ENCODE peak calls at places on chromosomes 7 and 10, in nine cellular contexts. N, M, D, H, Y, X, S, J and Z are unnamed samples.

GRCh38 chr10:53606951-53607350 is 834.4 kb upstream of the MBL2 start:
- DNase-seq in X (no peak), J (no peak), M (no peak), N (no peak), S (no peak), Y (peak), H (no peak), D (no peak), Z (no peak)

GRCh38 chr10:107496594-107496993 is 332.1 kb upstream of the SORCS1 start:
- DNase-seq in X (no peak), D (no peak), S (no peak), M (no peak), J (no peak), N (no peak), Y (no peak), H (no peak), Z (no peak)

GRCh38 chr10:1745794-1746456 is 8.6 kb upstream of the ADARB2 start:
- DNase-seq in M (no peak), S (no peak), J (no peak), H (no peak), D (no peak), X (no peak), N (no peak), Y (no peak), Z (no peak)

GRCh38 chr10:57593983-57594573 is 673.6 kb downstream of the IPMK start:
- DNase-seq in N (no peak), Y (no peak), H (no peak), S (no peak), D (no peak), M (peak), J (no peak), X (no peak), Z (no peak)

GRCh38 chr10:122780391-122780790 is 65.3 kb downstream of the CUZD1 start:
- DNase-seq in S (no peak), X (no peak), J (no peak), M (no peak), D (no peak), Y (peak), N (no peak), H (peak), Z (no peak)

GRCh38 chr7:142838461-142839213 is 16.2 kb upstream of the EPHB6 start:
- DNase-seq in S (no peak), X (no peak), J (no peak), M (no peak), D (no peak), H (no peak), Y (no peak), N (no peak), Z (no peak)

GRCh38 chr10:71213761-71214440 is 1.5 kb downstream of the UNC5B start:
- DNase-seq in M (peak), J (peak), N (no peak), X (no peak), Y (peak), S (peak), H (peak), D (no peak), Z (no peak)

GRCh38 chr10:100836891-100837290 is 75.9 kb upstream of the SLF2 start:
- DNase-seq in Y (no peak), X (no peak), N (no peak), J (no peak), M (no peak), S (no peak), D (no peak), H (no peak), Z (no peak)

GRCh38 chr7:92750440-92750839 is 85.9 kb downstream of the CDK6 start:
- DNase-seq in X (no peak), S (no peak), H (no peak), J (no peak), N (no peak), Y (no peak), D (no peak), M (no peak), Z (no peak)

GRCh38 chr7:37056256-37056655 is 332.0 kb upstream of the AOAH start:
- DNase-seq in J (no peak), Y (no peak), D (no peak), X (no peak), M (no peak), H (no peak), S (no peak), N (no peak), Z (no peak)

GRCh38 chr10:59700709-59701108 is 8.9 kb downstream of the SLC16A9 start:
- DNase-seq in H (no peak), D (no peak), M (no peak), S (no peak), N (no peak), Y (no peak), J (no peak), X (no peak), Z (no peak)

GRCh38 chr7:44325811-44326241 is 432 bp upstream of the CAMK2B start:
- DNase-seq in S (no peak), J (no peak), Y (no peak), D (no peak), H (no peak), X (no peak), N (no peak), M (no peak), Z (no peak)

GRCh38 chr7:147406521-147407115 is 1183.9 kb upstream of the C7orf33 start:
- DNase-seq in X (no peak), S (no peak), N (no peak), J (no peak), Y (no peak), M (no peak), H (no peak), D (no peak), Z (no peak)

GRCh38 chr10:98055875-98056516 is 25.6 kb upstream of the CRTAC1 start:
- DNase-seq in H (no peak), M (no peak), S (no peak), Y (peak), X (no peak), J (no peak), N (no peak), D (no peak), Z (no peak)

GRCh38 chr10:78817361-78817760 is 251.4 kb upstream of the ZMIZ1 start:
- DNase-seq in D (peak), S (no peak), Y (no peak), H (no peak), J (no peak), N (no peak), X (no peak), M (no peak), Z (no peak)

GRCh38 chr10:113410618-113411017 is 142.2 kb upstream of the HABP2 start:
- DNase-seq in S (no peak), N (no peak), D (no peak), Y (no peak), X (no peak), J (no peak), M (no peak), H (no peak), Z (no peak)

GRCh38 chr7:139623518-139623917 is 100.0 kb downstream of the CLEC2L start:
- DNase-seq in Y (no peak), J (no peak), D (no peak), M (no peak), S (no peak), X (no peak), H (no peak), N (no peak), Z (no peak)

GRCh38 chr7:50406935-50407334 is 43.2 kb downstream of the FIGNL1 start:
- DNase-seq in N (no peak), J (no peak), Y (no peak), M (no peak), X (no peak), D (no peak), S (no peak), H (no peak), Z (no peak)

GRCh38 chr10:130746311-130746710 is 565.2 kb downstream of the TCERG1L start:
- DNase-seq in Y (no peak), J (no peak), N (no peak), H (no peak), D (no peak), X (no peak), S (no peak), M (no peak), Z (no peak)

GRCh38 chr10:21172774-21173432 is 275.8 kb upstream of the NEBL start:
- DNase-seq in S (peak), M (peak), J (peak), H (no peak), Y (no peak), N (peak), D (peak), X (no peak), Z (no peak)

GRCh38 chr10:47029181-47029971 is 118.1 kb downstream of the PTPN20 start:
- DNase-seq in S (no peak), J (no peak), D (no peak), N (no peak), Y (no peak), X (no peak), M (no peak), H (no peak), Z (peak)

GRCh38 chr10:73812662-73813061 is 1.3 kb upstream of the NDST2 start:
- DNase-seq in N (no peak), Y (no peak), J (no peak), S (no peak), M (no peak), H (no peak), D (no peak), X (no peak), Z (no peak)

GRCh38 chr7:139811106-139811505 is 18.0 kb upstream of the TBXAS1 start:
- DNase-seq in S (no peak), M (no peak), Y (no peak), J (no peak), H (no peak), N (no peak), X (no peak), D (no peak), Z (no peak)

GRCh38 chr7:5429857-5430611 is 6.4 kb upstream of the TNRC18 start:
- DNase-seq in M (no peak), J (peak), X (no peak), Y (peak), D (peak), N (peak), S (peak), H (peak), Z (no peak)

GRCh38 chr10:69392481-69393000 is 24.2 kb downstream of the TACR2 start:
- DNase-seq in H (peak), S (peak), M (peak), Y (peak), D (peak), N (peak), X (no peak), J (peak), Z (peak)

GRCh38 chr7:111145472-111145871 is 54.5 kb downstream of the LRRN3 start:
- DNase-seq in H (no peak), S (no peak), N (no peak), X (no peak), Y (no peak), J (no peak), D (no peak), M (no peak), Z (no peak)

GRCh38 chr10:105434970-105435369 is 793.9 kb downstream of the SORCS3 start:
- DNase-seq in H (no peak), N (no peak), S (no peak), J (no peak), M (no peak), D (no peak), X (no peak), Y (no peak), Z (no peak)

GRCh38 chr10:15344876-15345285 is 26.2 kb downstream of the FAM171A1 start:
- DNase-seq in H (no peak), S (no peak), N (no peak), D (no peak), X (no peak), Y (peak), J (no peak), M (no peak), Z (no peak)

GRCh38 chr10:119370046-119370770 is 162.8 kb downstream of the GRK5 start:
- DNase-seq in S (no peak), J (no peak), M (no peak), D (peak), X (peak), H (peak), Y (no peak), N (no peak), Z (no peak)

GRCh38 chr7:105677803-105678583 is 96.7 kb upstream of the EFCAB10 start:
- DNase-seq in N (peak), J (peak), M (no peak), D (peak), Y (no peak), S (no peak), X (no peak), H (no peak), Z (no peak)

GRCh38 chr7:29415215-29415614 is 148.4 kb upstream of the PRR15 start:
- DNase-seq in D (no peak), H (no peak), J (no peak), S (no peak), X (no peak), M (no peak), Y (no peak), N (no peak), Z (no peak)

GRCh38 chr10:78524941-78525340 is 491.3 kb downstream of the RPS24 start:
- DNase-seq in Y (no peak), D (no peak), N (no peak), H (no peak), X (no peak), S (no peak), J (no peak), M (no peak), Z (no peak)

GRCh38 chr7:155809332-155809946 is 2.8 kb downstream of the SHH start:
- DNase-seq in D (no peak), H (no peak), S (no peak), M (no peak), N (no peak), J (no peak), X (no peak), Y (no peak), Z (no peak)

GRCh38 chr7:142795339-142795863 is 24.6 kb downstream of the PRSS2 start:
- DNase-seq in D (no peak), J (peak), M (no peak), Y (no peak), X (no peak), H (no peak), N (no peak), S (peak), Z (no peak)

DNA sequence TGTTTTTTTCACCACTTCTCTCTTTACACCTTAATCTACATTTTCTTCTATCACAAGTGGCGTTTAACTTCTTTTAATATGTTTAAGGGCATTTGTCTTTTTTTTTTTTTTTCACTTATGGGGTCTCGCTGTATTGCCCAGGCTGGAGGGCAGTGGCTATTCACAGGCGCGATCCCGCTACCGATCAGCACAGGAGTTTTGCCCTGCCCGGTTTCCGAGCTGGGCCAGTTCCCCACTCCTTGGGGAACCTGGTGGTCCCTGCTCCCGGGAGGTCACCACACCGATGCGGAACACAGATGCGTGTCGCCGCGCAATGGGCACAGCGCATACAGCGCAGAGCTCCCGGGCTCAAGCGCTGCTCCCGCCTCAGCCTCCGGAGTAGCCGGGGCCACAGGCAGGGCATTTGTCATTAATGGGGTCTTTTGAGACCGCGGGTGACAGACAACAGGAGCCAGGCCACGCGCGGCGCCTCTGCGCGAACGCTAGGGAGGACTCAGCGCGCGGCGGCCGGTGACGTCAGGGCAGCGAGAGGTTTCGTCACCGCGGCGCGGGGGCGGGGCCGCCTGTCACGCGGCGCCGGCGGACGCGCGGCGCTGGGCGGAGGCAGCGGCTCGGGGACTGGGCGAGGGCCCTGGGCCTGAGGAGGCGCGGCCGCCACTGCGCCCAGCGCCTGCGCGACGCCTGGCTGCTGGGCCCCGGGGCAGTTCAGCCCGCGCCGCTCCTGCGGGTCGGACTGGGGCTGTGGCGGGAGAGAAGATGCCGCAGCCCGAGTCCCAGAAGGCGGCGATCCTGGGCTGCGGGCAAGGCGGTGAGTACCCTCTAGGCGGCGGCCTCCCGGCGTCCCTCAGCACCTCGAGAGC is at the start of gene GALNT11:
- DNase-seq in N (peak), J (peak), X (peak), M (peak), D (peak), H (peak), S (peak), Y (peak), Z (peak)
- TF ChIP-seq CTCF in N (no peak), J (peak), X (peak), M (peak), D (no peak), H (peak), S (peak), Y (no peak), Z (peak)

GRCh38 chr7:123747089-123747488 is 1.7 kb downstream of the WASL start:
- DNase-seq in J (no peak), N (no peak), H (no peak), D (no peak), X (no peak), M (no peak), Y (no peak), S (no peak), Z (no peak)

GRCh38 chr7:123748734-123749536 is at the start of gene WASL:
- DNase-seq in N (peak), H (peak), D (peak), S (peak), Y (peak), J (peak), M (peak), X (peak), Z (peak)

GRCh38 chr7:123746055-123746454 is 2.7 kb downstream of the WASL start:
- DNase-seq in J (no peak), H (no peak), N (no peak), D (no peak), M (no peak), X (no peak), Y (no peak), S (no peak), Z (no peak)

GRCh38 chr7:123748171-123748733 is 551 bp downstream of the WASL start:
- DNase-seq in J (peak), Y (peak), H (peak), N (peak), M (peak), D (no peak), S (peak), X (no peak), Z (no peak)

DNA sequence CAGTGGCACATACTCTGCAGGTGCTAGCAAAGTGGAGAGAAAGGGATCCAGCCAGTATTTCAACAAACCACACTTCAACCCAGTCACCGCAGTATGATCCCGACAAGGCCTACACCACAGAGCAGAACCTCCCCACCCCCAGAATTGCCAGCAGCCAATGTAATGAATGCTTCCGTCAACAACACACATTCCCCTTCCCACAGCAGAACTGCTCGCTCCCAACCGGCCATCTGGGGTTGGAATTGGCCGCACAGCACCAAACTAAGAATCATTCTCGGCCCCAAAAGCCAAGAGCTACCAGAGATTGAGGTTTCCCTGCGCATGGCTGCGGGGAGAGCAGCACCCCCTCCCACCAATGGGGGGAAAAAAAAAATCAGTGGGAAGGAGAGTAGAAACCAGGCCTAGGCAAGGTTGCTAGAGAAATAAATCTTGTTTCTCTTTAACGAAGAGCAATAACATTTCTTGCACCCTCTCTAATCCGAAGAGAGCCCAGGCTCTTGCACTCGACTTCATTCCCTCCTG is 1.1 kb downstream of the WASL start:
- DNase-seq in X (peak), H (peak), Y (peak), M (peak), J (peak), D (peak), N (peak), S (peak), Z (no peak)
- TF ChIP-seq CTCF in X (no peak), H (no peak), Y (no peak), M (no peak), J (no peak), D (no peak), N (no peak), S (no peak), Z (no peak)

GRCh38 chr10:102712089-102712488 is 2.1 kb downstream of the ARL3 start:
- DNase-seq in S (no peak), M (no peak), H (no peak), Y (no peak), X (no peak), J (no peak), D (no peak), N (no peak), Z (no peak)

GRCh38 chr10:102713814-102714620 is at the start of gene ARL3:
- DNase-seq in H (peak), N (peak), X (peak), S (peak), D (peak), Y (peak), J (peak), M (peak), Z (peak)

GRCh38 chr10:102712843-102713242 is 1.4 kb downstream of the ARL3 start:
- DNase-seq in Y (no peak), J (no peak), D (no peak), H (no peak), S (no peak), X (no peak), M (no peak), N (no peak), Z (no peak)

GRCh38 chr10:102713483-102713813 is 749 bp downstream of the ARL3 start:
- DNase-seq in J (no peak), X (no peak), M (peak), N (no peak), Y (no peak), S (no peak), D (no peak), H (no peak), Z (no peak)

DNA sequence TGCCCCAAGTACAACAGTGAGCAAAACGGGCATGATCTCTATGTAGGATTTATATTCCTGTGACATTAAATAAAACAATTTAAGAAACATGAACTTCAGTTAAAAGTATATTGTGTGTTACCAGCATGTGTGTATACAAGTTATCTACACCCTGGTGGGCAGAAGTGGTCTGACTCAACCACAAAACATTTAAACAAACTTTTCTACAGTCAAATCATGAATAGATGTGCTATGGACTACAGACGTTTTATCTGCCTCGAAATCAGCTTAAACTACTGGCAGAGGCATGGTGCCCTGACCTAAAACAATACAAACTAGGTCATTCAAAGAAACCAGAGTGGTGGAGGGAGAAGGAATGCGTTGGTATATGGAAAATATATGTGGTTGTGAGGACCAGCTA is 3.6 kb downstream of the ARL3 start:
- DNase-seq in M (no peak), D (no peak), N (no peak), S (no peak), J (no peak), Y (peak), H (peak), X (peak), Z (no peak)
- TF ChIP-seq CTCF in M (no peak), D (no peak), N (no peak), S (no peak), J (no peak), Y (no peak), H (peak), X (peak), Z (no peak)

DNA sequence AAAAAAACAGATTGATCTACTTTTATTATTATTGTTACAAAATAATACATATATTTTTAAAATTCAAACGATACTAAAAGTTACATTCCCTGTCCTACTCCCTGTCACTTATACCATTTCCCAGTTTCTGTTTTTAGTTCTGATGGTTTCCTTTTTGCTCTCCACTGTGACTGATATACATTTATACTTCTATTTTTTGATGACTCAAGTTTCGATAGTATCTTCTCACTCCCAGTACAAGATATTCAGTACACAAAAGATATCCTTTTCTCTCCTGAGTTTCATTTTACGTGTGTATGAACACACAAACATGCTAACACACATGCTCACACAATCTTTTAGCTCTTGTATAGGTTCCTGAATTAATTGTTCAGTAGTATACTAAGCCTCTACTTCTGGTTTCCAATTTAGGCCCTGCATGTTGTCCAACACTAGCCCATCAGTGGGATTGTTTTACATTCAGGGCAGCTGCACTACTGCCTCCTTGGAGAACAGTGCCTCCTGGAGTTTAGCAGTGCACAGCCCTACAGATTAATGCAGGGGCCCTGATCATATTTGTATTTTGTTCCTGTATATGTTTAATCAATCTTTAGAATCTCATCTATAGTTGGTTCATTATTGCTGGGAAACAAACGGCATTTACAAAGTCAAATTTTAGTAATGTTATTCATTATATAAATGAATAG is 131.0 kb downstream of the TES start:
- DNase-seq in H (no peak), S (no peak), D (no peak), Y (no peak), N (no peak), M (no peak), J (no peak), X (no peak), Z (no peak)
- TF ChIP-seq CTCF in H (peak), S (no peak), D (no peak), Y (peak), N (peak), M (peak), J (no peak), X (peak), Z (no peak)